ENCODE peak calls at places on chromosomes 4 and X, in eight cellular contexts. P is Karpas-422; V is K562; E is CD8-positive, alpha-beta T cell; G is esophagus muscularis mucosa; C is iPS DF 6.9; D is esophagus squamous epithelium; B is transverse colon. Y is an unnamed sample. For H3K4me1, the result is how much of the 10 kb centered on the place peaks cover.

GRCh38 chrX:121579016-121579760 is 531.8 kb downstream of the GLUD2 start:
- DNase-seq in P (peak), V (peak), E (no peak), G (no peak), C (no peak), D (no peak), B (peak), Y (no peak)

GRCh38 chr4:28723371-28723770 is 1862.7 kb downstream of the STIM2 start:
- DNase-seq in P (no peak), V (no peak), E (no peak), G (no peak), C (no peak), D (no peak), B (no peak), Y (no peak)

GRCh38 chr4:142474398-142475087 is 371.6 kb downstream of the INPP4B start:
- DNase-seq in P (no peak), V (no peak), E (no peak), G (no peak), C (no peak), D (no peak), B (no peak), Y (no peak)

GRCh38 chr4:184284336-184284690 is 66.6 kb upstream of the ENPP6 start:
- DNase-seq in P (no peak), V (no peak), E (no peak), G (peak), C (no peak), D (no peak), B (no peak), Y (no peak)

GRCh38 chr4:86924805-86925204 is 10.0 kb upstream of the AFF1 start:
- DNase-seq in P (no peak), V (no peak), E (no peak), G (no peak), C (no peak), D (no peak), B (no peak), Y (no peak)

GRCh38 chrX:154378059-154378798 is 866 bp upstream of the EMD start:
- DNase-seq in P (peak), V (peak), E (peak), G (no peak), C (peak), D (no peak), B (peak), Y (peak)

GRCh38 chr4:19224820-19225219 is 1026.9 kb upstream of the SLIT2 start:
- DNase-seq in P (peak), V (peak), E (no peak), G (no peak), C (no peak), D (no peak), B (no peak), Y (no peak)

GRCh38 chr4:75004755-75005668 is 72.1 kb downstream of the PARM1 start:
- DNase-seq in P (peak), V (no peak), E (no peak), G (no peak), C (no peak), D (no peak), B (no peak), Y (no peak)

GRCh38 chrX:97168646-97169045 is 284.9 kb downstream of the RPA4 start:
- DNase-seq in P (no peak), V (no peak), E (no peak), G (no peak), C (no peak), D (no peak), B (no peak), Y (no peak)

GRCh38 chr4:6362243-6362885 is 92.7 kb downstream of the WFS1 start:
- DNase-seq in P (no peak), V (no peak), E (no peak), G (no peak), C (no peak), D (no peak), B (no peak), Y (no peak)

GRCh38 chrX:94942603-94943002 is 1268.6 kb downstream of the FAM133A start:
- DNase-seq in P (no peak), V (no peak), E (no peak), G (no peak), C (no peak), D (no peak), B (no peak), Y (no peak)

GRCh38 chr4:7103031-7103598 is 35.3 kb upstream of the GRPEL1 start:
- DNase-seq in P (peak), V (peak), E (peak), G (peak), C (no peak), D (peak), B (peak), Y (peak)

GRCh38 chr4:88793473-88793872 is 95.8 kb upstream of the NAP1L5 start:
- DNase-seq in P (no peak), V (no peak), E (no peak), G (no peak), C (no peak), D (no peak), B (no peak), Y (no peak)

GRCh38 chrX:14356401-14356800 is 172.9 kb upstream of the GLRA2 start:
- DNase-seq in P (no peak), V (no peak), E (no peak), G (no peak), C (no peak), D (no peak), B (no peak), Y (no peak)

GRCh38 chr4:93495346-93495745 is 333.2 kb upstream of the ATOH1 start:
- DNase-seq in P (no peak), V (no peak), E (no peak), G (no peak), C (no peak), D (no peak), B (no peak), Y (no peak)

GRCh38 chr4:99755223-99755944 is 61.2 kb upstream of the DAPP1 start:
- DNase-seq in P (no peak), V (no peak), E (no peak), G (no peak), C (no peak), D (no peak), B (no peak), Y (no peak)

GRCh38 chr4:129240816-129241215 is 144.9 kb downstream of the C4orf33 start:
- DNase-seq in P (no peak), V (no peak), E (no peak), G (no peak), C (no peak), D (no peak), B (no peak), Y (peak)

GRCh38 chr4:101157415-101158135 is 189.8 kb downstream of the PPP3CA start:
- DNase-seq in P (no peak), V (no peak), E (no peak), G (no peak), C (no peak), D (no peak), B (no peak), Y (no peak)

GRCh38 chr4:21577066-21577465 is 371.5 kb downstream of the KCNIP4 start:
- DNase-seq in P (no peak), V (no peak), E (no peak), G (no peak), C (no peak), D (no peak), B (no peak), Y (no peak)

GRCh38 chr4:186570193-186570996 is 15.0 kb upstream of the MTNR1A start:
- DNase-seq in P (no peak), V (no peak), E (no peak), G (no peak), C (no peak), D (no peak), B (peak), Y (no peak)

GRCh38 chrX:9308426-9308825 is 156.4 kb upstream of the TBL1X start:
- DNase-seq in P (no peak), V (no peak), E (no peak), G (no peak), C (no peak), D (no peak), B (no peak), Y (no peak)

GRCh38 chrX:31166416-31166815 is 94.6 kb upstream of the FTHL17 start:
- DNase-seq in P (no peak), V (no peak), E (no peak), G (no peak), C (no peak), D (no peak), B (no peak), Y (no peak)

GRCh38 chrX:31165241-31166035 is 93.6 kb upstream of the FTHL17 start:
- DNase-seq in P (no peak), V (no peak), E (no peak), G (no peak), C (no peak), D (no peak), B (no peak), Y (no peak)

GRCh38 chrX:31168596-31168995 is 96.8 kb upstream of the FTHL17 start:
- DNase-seq in P (no peak), V (no peak), E (no peak), G (no peak), C (no peak), D (no peak), B (no peak), Y (no peak)

GRCh38 chrX:31170792-31171191 is 99.0 kb upstream of the FTHL17 start:
- DNase-seq in P (no peak), V (no peak), E (no peak), G (no peak), C (no peak), D (no peak), B (no peak), Y (no peak)

DNA sequence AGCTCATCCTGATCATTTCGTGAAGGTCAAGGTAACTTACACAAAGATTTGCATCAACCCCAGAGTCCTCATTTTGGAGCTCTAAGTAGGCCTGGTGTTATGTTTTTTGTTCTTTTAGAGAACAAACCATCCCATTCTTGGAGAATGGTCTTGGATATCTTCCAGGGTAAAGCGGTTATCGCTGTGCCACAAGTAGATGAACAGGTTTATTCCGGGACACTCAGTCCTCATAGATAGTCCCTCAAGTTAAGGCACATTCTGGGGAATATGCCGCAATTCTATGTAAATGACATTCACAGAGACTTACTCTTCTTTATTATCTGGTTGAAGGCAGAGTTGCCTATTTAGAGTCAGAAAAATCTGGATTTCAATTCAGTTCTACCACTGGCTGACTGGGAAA is 95.0 kb upstream of the FTHL17 start:
- DNase-seq in P (no peak), V (no peak), E (no peak), G (no peak), C (no peak), D (no peak), B (no peak), Y (no peak)
- H3K4me1 ChIP-seq in P (under half), V (under half), E (under half), G (under half), C (under half), D (under half), B (under half), Y (under half)

DNA sequence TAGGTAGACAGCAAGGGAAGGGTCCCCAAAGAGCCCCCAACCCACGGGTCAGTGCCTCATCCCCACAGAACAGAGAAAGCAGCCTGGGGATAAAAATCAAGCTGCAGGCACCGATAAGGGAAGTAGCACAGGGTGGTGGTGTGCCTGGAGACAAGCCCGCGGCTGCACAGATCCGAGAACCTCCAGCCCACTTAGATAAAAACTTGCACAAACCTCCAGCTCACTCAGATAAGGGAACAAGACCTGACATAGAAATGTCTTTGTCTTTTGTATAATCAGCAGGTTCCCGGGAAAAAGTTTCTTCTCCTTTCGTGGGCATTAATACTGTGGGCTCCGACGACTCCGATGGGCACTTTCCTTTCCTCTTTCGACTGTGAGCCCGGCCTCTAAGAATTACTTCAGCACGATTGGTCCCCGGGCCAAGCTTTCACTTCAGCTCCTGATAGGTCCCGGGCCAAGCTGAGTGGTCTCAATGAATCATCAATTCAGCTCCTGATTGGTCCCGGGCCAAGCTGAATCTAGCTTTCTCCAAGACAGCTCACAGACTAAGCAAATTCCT is 32.4 kb downstream of the PRDX4 start:
- DNase-seq in P (peak), V (peak), E (peak), G (no peak), C (no peak), D (no peak), B (no peak), Y (no peak)
- H3K4me3 ChIP-seq in P (no peak), V (peak), E (no peak), G (no peak), C (no peak), D (no peak), B (no peak), Y (no peak)

GRCh38 chr4:16466581-16466980 is 240.3 kb upstream of the TAPT1 start:
- DNase-seq in P (no peak), V (no peak), E (no peak), G (no peak), C (no peak), D (no peak), B (no peak), Y (no peak)
- H3K27ac ChIP-seq in P (no peak), V (no peak), E (no peak), G (no peak), C (no peak), D (no peak), B (no peak), Y (no peak)

DNA sequence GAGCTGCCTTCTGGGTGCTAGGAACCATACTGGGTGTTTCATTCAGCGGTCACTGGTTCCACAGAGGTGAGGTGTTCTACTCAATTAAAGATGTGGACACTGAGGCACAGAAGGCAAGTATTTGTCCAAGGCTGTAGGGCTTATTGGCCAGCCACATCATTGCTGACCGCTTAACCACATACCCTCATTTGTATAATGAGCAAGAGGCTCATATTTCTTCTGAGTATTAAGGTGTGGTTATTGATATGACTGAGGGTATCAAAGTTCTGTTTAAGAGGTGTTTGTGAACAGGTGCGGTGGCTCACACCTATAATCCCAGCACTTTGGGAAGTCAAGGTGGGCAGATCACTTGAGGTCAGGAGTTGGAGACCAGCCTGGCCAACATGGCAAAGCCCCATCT is 14.3 kb downstream of the RNF4 start:
- DNase-seq in P (no peak), V (no peak), E (no peak), G (no peak), C (no peak), D (no peak), B (no peak), Y (no peak)
- H3K4me1 ChIP-seq in P (half or more), V (under half), E (half or more), G (half or more), C (under half), D (half or more), B (under half), Y (under half)

DNA sequence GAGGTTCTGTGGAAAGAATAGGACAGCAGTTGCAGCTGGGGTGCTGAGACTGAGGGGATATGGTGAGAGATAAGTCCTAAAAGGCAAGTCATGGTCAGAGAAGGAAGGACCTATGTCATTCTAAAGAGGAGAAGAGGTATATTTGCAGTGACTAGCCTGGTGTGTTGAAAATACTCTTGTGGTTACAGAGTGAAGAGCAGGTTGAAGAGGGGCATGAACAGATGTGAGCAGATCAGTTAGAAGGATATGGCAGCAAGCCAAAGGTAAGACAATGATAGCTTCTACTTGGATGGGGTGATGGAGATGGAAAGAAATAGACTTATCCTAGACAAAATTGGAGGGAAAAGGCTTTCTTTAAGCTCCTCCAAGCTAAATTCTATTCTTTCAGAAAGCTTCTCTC is 469.8 kb upstream of the CPEB2 start:
- DNase-seq in P (no peak), V (no peak), E (no peak), G (no peak), C (no peak), D (no peak), B (no peak), Y (no peak)
- H3K4me3 ChIP-seq in P (no peak), V (no peak), E (no peak), G (no peak), C (no peak), D (no peak), B (no peak), Y (no peak)